ENCODE peak calls at places on chromosomes 12 and 14, in eight cellular contexts. X, S, Q, M, N, K, J and P are unnamed samples.

GRCh38 chr14:100536141-100536540 is 51.1 kb downstream of the BEGAIN start:
- DNase-seq in X (no peak), S (peak), Q (no peak), M (peak), N (no peak), K (no peak), J (no peak), P (peak)

GRCh38 chr12:43100231-43100630 is 451.8 kb downstream of the ADAMTS20 start:
- DNase-seq in X (no peak), S (no peak), Q (no peak), M (no peak), N (no peak), K (no peak), J (no peak), P (no peak)

GRCh38 chr12:105209091-105209490 is 26.9 kb downstream of the APPL2 start:
- DNase-seq in X (no peak), S (no peak), Q (no peak), M (no peak), N (no peak), K (no peak), J (no peak), P (no peak)

GRCh38 chr14:50062438-50063039 is 53.8 kb downstream of the VCPKMT start:
- DNase-seq in X (no peak), S (no peak), Q (peak), M (no peak), N (no peak), K (peak), J (peak), P (peak)

GRCh38 chr14:61188936-61189808 is 92.0 kb downstream of the TMEM30B start:
- DNase-seq in X (peak), S (peak), Q (peak), M (peak), N (no peak), K (no peak), J (peak), P (no peak)

GRCh38 chr12:58310828-58311273 is 369.5 kb downstream of the ATP23 start:
- DNase-seq in X (no peak), S (no peak), Q (peak), M (no peak), N (peak), K (no peak), J (no peak), P (no peak)

GRCh38 chr12:57215668-57216013 is 953 bp upstream of the NXPH4 start:
- DNase-seq in X (no peak), S (no peak), Q (peak), M (no peak), N (no peak), K (no peak), J (peak), P (no peak)

GRCh38 chr14:92651106-92651792 is 97.2 kb downstream of the LGMN start:
- DNase-seq in X (peak), S (peak), Q (no peak), M (peak), N (no peak), K (peak), J (peak), P (peak)

GRCh38 chr12:49131973-49132461 is 822 bp upstream of the TUBA1B start:
- DNase-seq in X (no peak), S (no peak), Q (no peak), M (no peak), N (no peak), K (no peak), J (no peak), P (peak)